ENCODE peak calls at places on chromosomes 7 and 10, in six cellular contexts. One of them, this sample, is unnamed.
A peak's percentile ranks its signal among the peaks of the same experiment; 100 is the strongest.

GRCh38 chr10:103284170-103284569 is 7.2 kb downstream of the INA start:
- DNase-seq in G401: no peak
- DNase-seq in fibroblast of mammary gland: peak; percentile 75
- DNase-seq in posterior vena cava: no peak
- DNase-seq in cardiac fibroblast: peak; percentile 82
- DNase-seq in GM23338: no peak
- DNase-seq in this sample: no peak

GRCh38 chr10:79165068-79165467 is 96.3 kb downstream of the ZMIZ1 start:
- DNase-seq in G401: peak; percentile 90
- DNase-seq in GM23338: no peak
- DNase-seq in cardiac fibroblast: no peak
- DNase-seq in fibroblast of mammary gland: no peak
- DNase-seq in posterior vena cava: no peak
- DNase-seq in this sample: no peak

GRCh38 chr7:30005511-30005910 is 15.9 kb upstream of the SCRN1 start:
- DNase-seq in fibroblast of mammary gland: no peak
- DNase-seq in G401: no peak
- DNase-seq in GM23338: no peak
- DNase-seq in posterior vena cava: no peak
- DNase-seq in cardiac fibroblast: no peak
- DNase-seq in this sample: no peak

GRCh38 chr10:71294091-71294561 is 24.9 kb upstream of the SLC29A3 start:
- DNase-seq in fibroblast of mammary gland: no peak
- DNase-seq in G401: peak; percentile 70
- DNase-seq in posterior vena cava: no peak
- DNase-seq in cardiac fibroblast: no peak
- DNase-seq in GM23338: no peak
- DNase-seq in this sample: no peak

GRCh38 chr7:90723866-90724265 is 127.7 kb downstream of the CDK14 start:
- DNase-seq in G401: no peak
- DNase-seq in posterior vena cava: no peak
- DNase-seq in fibroblast of mammary gland: no peak
- DNase-seq in GM23338: no peak
- DNase-seq in cardiac fibroblast: no peak
- DNase-seq in this sample: no peak

GRCh38 chr7:45564485-45564884 is 9.7 kb upstream of the ADCY1 start:
- DNase-seq in cardiac fibroblast: no peak
- DNase-seq in G401: peak; percentile 89
- DNase-seq in GM23338: no peak
- DNase-seq in fibroblast of mammary gland: no peak
- DNase-seq in posterior vena cava: no peak
- DNase-seq in this sample: peak; percentile 99

GRCh38 chr10:77386833-77387232 is 250.8 kb downstream of the KCNMA1 start:
- DNase-seq in posterior vena cava: no peak
- DNase-seq in G401: no peak
- DNase-seq in GM23338: no peak
- DNase-seq in fibroblast of mammary gland: peak; percentile 65
- DNase-seq in cardiac fibroblast: peak; percentile 64
- DNase-seq in this sample: no peak

GRCh38 chr7:2202901-2203550 is 29.7 kb downstream of the MAD1L1 start:
- DNase-seq in fibroblast of mammary gland: no peak
- DNase-seq in posterior vena cava: peak; percentile 74
- DNase-seq in G401: no peak
- DNase-seq in cardiac fibroblast: no peak
- DNase-seq in GM23338: no peak
- DNase-seq in this sample: no peak

GRCh38 chr10:113480828-113481502 is 71.9 kb upstream of the HABP2 start:
- DNase-seq in cardiac fibroblast: no peak
- DNase-seq in fibroblast of mammary gland: no peak
- DNase-seq in GM23338: no peak
- DNase-seq in posterior vena cava: no peak
- DNase-seq in G401: no peak
- DNase-seq in this sample: no peak

GRCh38 chr10:20887706-20888535 is 9.2 kb downstream of the NEBL start:
- DNase-seq in cardiac fibroblast: no peak
- DNase-seq in GM23338: no peak
- DNase-seq in fibroblast of mammary gland: no peak
- DNase-seq in G401: no peak
- DNase-seq in posterior vena cava: no peak
- DNase-seq in this sample: peak; percentile 41

GRCh38 chr10:103493362-103493871 is at the start of gene NEURL1:
- DNase-seq in fibroblast of mammary gland: no peak
- DNase-seq in cardiac fibroblast: no peak
- DNase-seq in GM23338: peak; percentile 90
- DNase-seq in posterior vena cava: no peak
- DNase-seq in G401: peak; percentile 62
- DNase-seq in this sample: peak; percentile 56

GRCh38 chr10:62805139-62806092 is 896 bp downstream of the ADO start:
- DNase-seq in fibroblast of mammary gland: peak; percentile 38
- DNase-seq in G401: no peak
- DNase-seq in GM23338: peak; percentile 66
- DNase-seq in cardiac fibroblast: peak; percentile 52
- DNase-seq in posterior vena cava: peak; percentile 82
- DNase-seq in this sample: peak; percentile 34

GRCh38 chr10:119268871-119269506 is 61.6 kb downstream of the GRK5 start:
- DNase-seq in G401: no peak
- DNase-seq in cardiac fibroblast: peak; percentile 41
- DNase-seq in fibroblast of mammary gland: no peak
- DNase-seq in GM23338: no peak
- DNase-seq in posterior vena cava: no peak
- DNase-seq in this sample: no peak

GRCh38 chr10:104435822-104436221 is 82.2 kb downstream of the CFAP58 start:
- DNase-seq in GM23338: no peak
- DNase-seq in G401: no peak
- DNase-seq in cardiac fibroblast: no peak
- DNase-seq in fibroblast of mammary gland: no peak
- DNase-seq in posterior vena cava: no peak
- DNase-seq in this sample: peak; percentile 63

GRCh38 chr7:29139191-29139590 is 7.1 kb downstream of the CPVL start:
- DNase-seq in GM23338: no peak
- DNase-seq in G401: no peak
- DNase-seq in fibroblast of mammary gland: peak; percentile 28
- DNase-seq in cardiac fibroblast: no peak
- DNase-seq in posterior vena cava: no peak
- DNase-seq in this sample: no peak

GRCh38 chr7:16078076-16078952 is 343.0 kb downstream of the CRPPA start:
- DNase-seq in fibroblast of mammary gland: peak; percentile 75
- DNase-seq in G401: peak; percentile 79
- DNase-seq in cardiac fibroblast: peak; percentile 84
- DNase-seq in posterior vena cava: no peak
- DNase-seq in GM23338: peak; percentile 78
- DNase-seq in this sample: peak; percentile 83